ENCODE peak calls at places on chromosomes 1 and 21, in nine cellular contexts. J, V, Y, Q, N, W, H, O and T are unnamed samples.

GRCh38 chr1:55632906-55633305 is 417.7 kb upstream of the USP24 start:
- DNase-seq in J (no peak), V (no peak), Y (peak), Q (no peak), N (no peak), W (no peak), H (no peak), O (peak), T (no peak)

GRCh38 chr1:242651817-242652216 is 127.3 kb upstream of the PLD5 start:
- DNase-seq in J (peak), V (no peak), Y (no peak), Q (no peak), N (no peak), W (no peak), H (peak), O (no peak), T (no peak)

GRCh38 chr1:119674835-119675289 is 26.8 kb upstream of the ZNF697 start:
- DNase-seq in J (no peak), V (no peak), Y (peak), Q (no peak), N (no peak), W (peak), H (peak), O (peak), T (no peak)

GRCh38 chr1:209319549-209319948 is 264.0 kb upstream of the CAMK1G start:
- DNase-seq in J (no peak), V (no peak), Y (peak), Q (no peak), N (no peak), W (no peak), H (no peak), O (no peak), T (peak)

GRCh38 chr1:208233546-208233945 is 10.6 kb downstream of the PLXNA2 start:
- DNase-seq in J (no peak), V (no peak), Y (no peak), Q (no peak), N (no peak), W (no peak), H (peak), O (peak), T (no peak)

GRCh38 chr1:184888505-184888904 is 85.8 kb downstream of the NIBAN1 start:
- DNase-seq in J (no peak), V (no peak), Y (peak), Q (no peak), N (peak), W (no peak), H (no peak), O (peak), T (peak)

GRCh38 chr1:172286629-172287076 is 133.8 kb upstream of the C1orf105 start:
- DNase-seq in J (no peak), V (no peak), Y (peak), Q (no peak), N (no peak), W (no peak), H (no peak), O (peak), T (peak)

GRCh38 chr1:26020390-26020789 is 1.2 kb upstream of the EXTL1 start:
- DNase-seq in J (no peak), V (no peak), Y (peak), Q (no peak), N (no peak), W (no peak), H (no peak), O (peak), T (no peak)

GRCh38 chr1:51344602-51345299 is 14.4 kb upstream of the TTC39A start:
- DNase-seq in J (no peak), V (no peak), Y (no peak), Q (no peak), N (no peak), W (no peak), H (no peak), O (no peak), T (no peak)

GRCh38 chr1:241591317-241591716 is 48.9 kb downstream of the CHML start:
- DNase-seq in J (peak), V (no peak), Y (peak), Q (no peak), N (no peak), W (no peak), H (no peak), O (peak), T (no peak)

GRCh38 chr1:34009340-34009975 is 145.6 kb downstream of the HMGB4 start:
- DNase-seq in J (no peak), V (no peak), Y (peak), Q (no peak), N (no peak), W (no peak), H (no peak), O (no peak), T (no peak)

GRCh38 chr1:170863600-170863999 is 71.7 kb upstream of the MROH9 start:
- DNase-seq in J (no peak), V (no peak), Y (no peak), Q (no peak), N (no peak), W (no peak), H (no peak), O (no peak), T (no peak)

GRCh38 chr1:228751360-228752098 is 16.2 kb downstream of the RHOU start:
- DNase-seq in J (peak), V (no peak), Y (no peak), Q (no peak), N (no peak), W (no peak), H (no peak), O (no peak), T (no peak)

GRCh38 chr21:43785134-43785533 is 4.2 kb upstream of the RRP1 start:
- DNase-seq in J (no peak), V (no peak), Y (no peak), Q (no peak), N (no peak), W (no peak), H (no peak), O (peak), T (no peak)

GRCh38 chr1:52798331-52798730 is 44.2 kb upstream of the ZYG11A start:
- DNase-seq in J (no peak), V (no peak), Y (no peak), Q (no peak), N (no peak), W (no peak), H (no peak), O (no peak), T (no peak)

GRCh38 chr1:175207971-175208370 is 15.4 kb upstream of the KIAA0040 start:
- DNase-seq in J (no peak), V (no peak), Y (no peak), Q (no peak), N (no peak), W (no peak), H (no peak), O (no peak), T (no peak)

GRCh38 chr21:41726970-41727783 is 39.7 kb downstream of the RIPK4 start:
- DNase-seq in J (no peak), V (no peak), Y (peak), Q (no peak), N (no peak), W (peak), H (peak), O (peak), T (peak)

GRCh38 chr1:71634159-71634558 is 553.3 kb upstream of the ZRANB2 start:
- DNase-seq in J (no peak), V (no peak), Y (no peak), Q (no peak), N (no peak), W (no peak), H (no peak), O (no peak), T (no peak)

GRCh38 chr1:184931566-184931965 is 42.7 kb downstream of the NIBAN1 start:
- DNase-seq in J (no peak), V (no peak), Y (no peak), Q (no peak), N (no peak), W (no peak), H (no peak), O (no peak), T (no peak)

GRCh38 chr21:42553435-42553834 is 39.8 kb downstream of the SLC37A1 start:
- DNase-seq in J (no peak), V (no peak), Y (no peak), Q (no peak), N (no peak), W (no peak), H (no peak), O (no peak), T (no peak)

GRCh38 chr1:32925360-32926142 is 24.4 kb upstream of the TMEM54 start:
- DNase-seq in J (peak), V (no peak), Y (peak), Q (no peak), N (no peak), W (peak), H (peak), O (peak), T (no peak)

GRCh38 chr1:206457408-206457807 is 12.9 kb upstream of the IKBKE start:
- DNase-seq in J (peak), V (no peak), Y (no peak), Q (no peak), N (no peak), W (peak), H (no peak), O (no peak), T (no peak)

GRCh38 chr21:46284722-46285121 is 689 bp downstream of the MCM3AP start:
- DNase-seq in J (no peak), V (no peak), Y (no peak), Q (no peak), N (no peak), W (no peak), H (no peak), O (no peak), T (no peak)

GRCh38 chr1:32100359-32100758 is 7.5 kb upstream of the KPNA6 start:
- DNase-seq in J (no peak), V (no peak), Y (no peak), Q (no peak), N (no peak), W (peak), H (no peak), O (peak), T (no peak)

GRCh38 chr1:159088050-159088449 is 11.5 kb upstream of the AIM2 start:
- DNase-seq in J (no peak), V (peak), Y (peak), Q (no peak), N (no peak), W (no peak), H (no peak), O (peak), T (no peak)

GRCh38 chr1:17128361-17128760 is 9.1 kb upstream of the PADI2 start:
- DNase-seq in J (no peak), V (peak), Y (peak), Q (no peak), N (peak), W (no peak), H (no peak), O (peak), T (peak)

GRCh38 chr1:46039571-46040052 is 92.8 kb downstream of the PIK3R3 start:
- DNase-seq in J (no peak), V (peak), Y (peak), Q (no peak), N (no peak), W (peak), H (no peak), O (peak), T (no peak)

GRCh38 chr1:52356818-52357355 is 9.1 kb downstream of the CC2D1B start:
- DNase-seq in J (no peak), V (no peak), Y (no peak), Q (no peak), N (no peak), W (no peak), H (no peak), O (no peak), T (no peak)

GRCh38 chr1:108570128-108570527 is 10.2 kb downstream of the EEIG2 start:
- DNase-seq in J (peak), V (no peak), Y (no peak), Q (no peak), N (peak), W (no peak), H (peak), O (peak), T (peak)

GRCh38 chr1:3657096-3657475 is 4.8 kb downstream of the TP73 start:
- DNase-seq in J (no peak), V (no peak), Y (no peak), Q (no peak), N (no peak), W (no peak), H (no peak), O (no peak), T (no peak)